ENCODE peak calls at places on chromosomes 13 and 19, in ten cellular contexts. K is psoas muscle, T is RWPE1, R is B cell, D is Calu3, X is thoracic aorta, W is PC-9, H is nephron progenitor cell, Y is breast epithelium, Z is body of pancreas. E is an unnamed sample.

GRCh38 chr13:81540777-81541176 is 1199.9 kb upstream of the SPRY2 start:
- DNase-seq in K (no peak), T (no peak), R (no peak), D (no peak), X (no peak), W (no peak), H (no peak), Y (no peak), Z (no peak), E (no peak)

GRCh38 chr13:53622431-53622830 is 593.8 kb downstream of the OLFM4 start:
- DNase-seq in K (no peak), T (no peak), R (no peak), D (no peak), X (no peak), W (no peak), H (no peak), Y (no peak), Z (no peak), E (no peak)

GRCh38 chr13:112059457-112060317 is 7.3 kb upstream of the SOX1 start:
- DNase-seq in K (no peak), T (no peak), R (no peak), D (no peak), X (no peak), W (no peak), H (no peak), Y (no peak), Z (no peak), E (no peak)

GRCh38 chr19:44903216-44903601 is 2.4 kb upstream of the APOE start:
- DNase-seq in K (no peak), T (no peak), R (no peak), D (no peak), X (no peak), W (no peak), H (no peak), Y (no peak), Z (no peak), E (no peak)

GRCh38 chr19:50658438-50659317 is 9.4 kb downstream of the C19orf81 start:
- DNase-seq in K (peak), T (peak), R (peak), D (no peak), X (no peak), W (no peak), H (peak), Y (no peak), Z (peak), E (peak)

GRCh38 chr13:112057736-112058518 is 9.0 kb upstream of the SOX1 start:
- DNase-seq in K (no peak), T (no peak), R (peak), D (no peak), X (no peak), W (no peak), H (no peak), Y (no peak), Z (no peak), E (no peak)

GRCh38 chr19:31383553-31383952 is 34.3 kb upstream of the TSHZ3 start:
- DNase-seq in K (no peak), T (peak), R (no peak), D (no peak), X (no peak), W (no peak), H (no peak), Y (no peak), Z (no peak), E (no peak)

GRCh38 chr13:109859216-109859835 is 72.9 kb upstream of the IRS2 start:
- DNase-seq in K (no peak), T (no peak), R (no peak), D (no peak), X (no peak), W (peak), H (no peak), Y (no peak), Z (no peak), E (no peak)

GRCh38 chr13:101917833-101918755 is 465.6 kb downstream of the ITGBL1 start:
- DNase-seq in K (no peak), T (no peak), R (no peak), D (no peak), X (no peak), W (no peak), H (no peak), Y (no peak), Z (no peak), E (no peak)

GRCh38 chr19:30229524-30230174 is 142.5 kb upstream of the ZNF536 start:
- DNase-seq in K (no peak), T (no peak), R (no peak), D (no peak), X (no peak), W (no peak), H (peak), Y (no peak), Z (no peak), E (no peak)

DNA sequence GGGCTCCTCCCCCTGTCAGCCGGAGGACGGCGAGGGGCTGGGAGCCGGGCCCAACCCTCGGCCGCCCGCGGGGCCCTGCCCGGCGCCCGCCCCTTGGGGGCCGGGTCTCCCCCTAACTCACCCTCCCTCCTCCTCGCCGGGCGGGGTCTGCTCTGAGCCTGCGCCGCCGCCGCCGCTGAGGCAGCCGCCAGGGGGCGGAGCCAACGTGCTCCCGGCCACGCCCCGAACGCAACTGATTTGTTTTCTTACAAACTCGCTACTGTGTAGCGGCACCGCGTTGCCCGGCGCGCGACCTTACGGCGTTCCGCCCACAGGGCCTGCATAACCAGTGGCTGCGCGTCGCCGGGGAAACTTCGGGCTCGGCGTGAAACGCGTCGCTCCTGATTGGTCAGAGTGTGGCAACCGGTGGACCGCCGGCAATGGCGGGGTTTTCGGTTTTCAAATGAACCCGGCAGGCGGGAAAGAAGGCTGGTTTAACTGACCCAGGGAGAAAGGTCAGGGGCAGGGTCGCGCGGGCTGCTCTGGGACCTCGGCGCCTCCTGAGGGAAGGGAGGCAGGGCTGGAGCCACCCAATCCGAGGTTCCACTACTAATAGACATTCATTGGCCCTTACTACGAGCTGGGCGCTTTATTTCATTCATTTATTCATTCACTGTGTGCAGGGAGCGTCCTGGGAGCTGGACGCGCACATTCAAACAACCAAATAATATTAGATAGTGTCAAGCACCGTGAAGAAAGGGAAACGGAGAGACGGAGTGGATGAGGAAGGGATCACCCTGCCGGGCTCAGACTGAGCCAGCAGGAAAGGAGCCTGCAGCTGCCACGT is at the start of gene CDKN2D:
- DNase-seq in K (peak), T (peak), R (peak), D (peak), X (peak), W (peak), H (peak), Y (peak), Z (peak), E (peak)
- TF ChIP-seq CTCF in K (peak), T (no peak), R (no peak), D (no peak), X (peak), W (peak), H (no peak), Y (peak), Z (peak), E (no peak)

GRCh38 chr19:10871711-10872550 is 578 bp downstream of the CARM1 start:
- DNase-seq in K (peak), T (no peak), R (peak), D (peak), X (no peak), W (no peak), H (peak), Y (no peak), Z (peak), E (peak)
- TF ChIP-seq CTCF in K (no peak), T (no peak), R (no peak), D (no peak), X (peak), W (no peak), H (no peak), Y (peak), Z (no peak), E (no peak)

GRCh38 chr19:54266133-54266532 is 9.1 kb upstream of the LILRB5 start:
- DNase-seq in K (peak), T (peak), R (no peak), D (peak), X (no peak), W (peak), H (peak), Y (peak), Z (peak), E (peak)
- TF ChIP-seq CTCF in K (peak), T (peak), R (peak), D (peak), X (peak), W (peak), H (peak), Y (peak), Z (peak), E (peak)

DNA sequence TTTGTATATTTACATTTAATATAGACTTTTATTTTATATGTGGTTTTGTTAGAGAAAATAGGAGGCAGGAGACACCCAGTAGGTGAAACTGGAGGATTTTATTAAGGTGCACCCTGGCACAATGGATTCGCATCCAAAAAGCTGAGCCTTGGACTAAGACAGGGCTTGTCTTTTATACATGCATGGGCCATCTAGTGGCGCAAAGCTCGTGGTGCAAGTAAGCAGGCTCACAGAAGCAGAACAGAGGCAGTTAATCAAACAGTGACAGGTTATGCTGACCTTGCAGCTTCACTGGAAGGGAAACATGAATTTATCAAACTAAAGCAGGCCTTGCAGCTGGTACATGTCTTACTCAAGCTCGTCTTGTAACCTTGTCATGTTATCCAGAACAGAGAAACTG is 58.8 kb upstream of the ZNF681 start:
- DNase-seq in K (no peak), T (no peak), R (no peak), D (no peak), X (no peak), W (no peak), H (no peak), Y (no peak), Z (peak), E (no peak)
- TF ChIP-seq CTCF in K (peak), T (peak), R (peak), D (no peak), X (no peak), W (peak), H (no peak), Y (peak), Z (no peak), E (no peak)

GRCh38 chr19:55644191-55644833 is 863 bp downstream of the ZNF581 start:
- DNase-seq in K (no peak), T (no peak), R (peak), D (no peak), X (no peak), W (no peak), H (no peak), Y (no peak), Z (no peak), E (no peak)

GRCh38 chr19:55645512-55645881 is 2.0 kb downstream of the ZNF581 start:
- DNase-seq in K (no peak), T (no peak), R (no peak), D (no peak), X (no peak), W (no peak), H (no peak), Y (no peak), Z (no peak), E (no peak)

GRCh38 chr19:55643733-55644116 is 276 bp downstream of the ZNF581 start:
- DNase-seq in K (no peak), T (no peak), R (no peak), D (no peak), X (no peak), W (no peak), H (no peak), Y (no peak), Z (no peak), E (no peak)

GRCh38 chr19:55643003-55643732 is at the start of gene ZNF581:
- DNase-seq in K (peak), T (peak), R (peak), D (peak), X (no peak), W (peak), H (peak), Y (peak), Z (peak), E (peak)

GRCh38 chr19:55644842-55645511 is 1.5 kb downstream of the ZNF581 start:
- DNase-seq in K (no peak), T (no peak), R (peak), D (no peak), X (no peak), W (no peak), H (no peak), Y (no peak), Z (no peak), E (no peak)
- TF ChIP-seq CTCF in K (no peak), T (no peak), R (no peak), D (no peak), X (no peak), W (no peak), H (no peak), Y (no peak), Z (no peak), E (no peak)

DNA sequence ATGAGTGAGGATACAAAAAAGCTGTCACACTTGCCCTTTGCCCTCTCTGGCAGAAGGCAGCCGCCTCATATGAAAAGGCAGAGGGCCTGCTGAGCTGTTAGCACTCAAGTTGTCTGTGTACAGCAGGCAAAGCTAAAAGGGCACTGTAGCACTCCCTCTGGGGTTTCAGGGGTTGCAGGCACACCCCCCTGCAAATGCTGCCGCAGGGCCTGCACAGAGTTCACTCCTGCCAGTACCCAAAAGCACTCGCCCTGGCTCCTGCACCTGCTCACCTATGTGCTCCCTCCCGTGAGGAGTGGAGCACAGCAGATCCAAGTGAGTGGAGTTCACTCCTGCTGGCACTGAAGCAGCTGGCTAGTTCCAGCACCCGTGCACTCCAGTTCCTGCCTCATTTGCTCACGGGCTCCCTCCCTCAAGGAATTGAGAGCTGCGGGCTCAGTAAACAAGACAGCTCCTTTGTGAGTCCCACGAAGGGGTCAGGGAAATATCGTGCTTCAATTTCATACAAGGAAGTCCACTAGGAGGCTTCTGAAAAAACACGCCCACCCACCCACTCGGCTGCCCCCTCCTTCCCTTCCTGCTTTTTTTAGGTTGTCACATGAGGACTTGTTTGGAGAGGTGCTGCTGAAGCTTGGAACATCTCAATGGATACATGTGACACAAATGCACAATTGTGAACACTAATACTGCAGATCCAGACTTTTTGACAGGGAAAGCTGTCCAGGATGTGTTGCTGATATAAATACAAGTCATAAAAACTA is 9.9 kb upstream of the RCBTB2 start:
- DNase-seq in K (peak), T (no peak), R (no peak), D (peak), X (no peak), W (no peak), H (peak), Y (no peak), Z (no peak), E (no peak)
- TF ChIP-seq CTCF in K (peak), T (no peak), R (no peak), D (no peak), X (peak), W (no peak), H (no peak), Y (no peak), Z (no peak), E (no peak)